ENCODE peak calls at places on chromosomes 4 and X, in five cellular contexts. U is EL; Z is aorta; M is stimulated activated CD8-positive, alpha-beta memory T cell treated with anti-CD3 and anti-CD28 coated beads, Interleukin-15, amount 100 ng/mL, for 4 hours; J is endothelial cell. V is an unnamed sample.

GRCh38 chr4:119050501-119051090 is 85.0 kb upstream of the MYOZ2 start:
- DNase-seq in M (no peak), J (no peak), U (no peak), Z (no peak), V (no peak)

GRCh38 chr4:183337833-183338232 is 15.6 kb upstream of the CLDN24 start:
- DNase-seq in U (no peak), M (no peak), J (no peak), Z (no peak), V (no peak)

GRCh38 chr4:188971125-188971524 is 831.9 kb downstream of the TRIML1 start:
- DNase-seq in Z (no peak), U (peak), J (no peak), M (no peak), V (peak)

GRCh38 chrX:137031517-137032377 is 2.0 kb downstream of the GPR101 start:
- DNase-seq in U (peak), M (no peak), Z (no peak), J (peak), V (peak)

GRCh38 chr4:174429701-174430100 is 92.6 kb downstream of the HPGD start:
- DNase-seq in M (no peak), U (no peak), J (no peak), Z (no peak), V (no peak)

GRCh38 chrX:48753708-48754107 is 7.8 kb upstream of the GLOD5 start:
- DNase-seq in U (no peak), M (no peak), Z (no peak), J (no peak), V (no peak)

GRCh38 chrX:87067795-87068194 is 449.8 kb upstream of the KLHL4 start:
- DNase-seq in J (no peak), Z (no peak), U (no peak), M (no peak), V (no peak)

GRCh38 chr4:151207186-151207585 is 69.8 kb upstream of the PRSS48 start:
- DNase-seq in U (no peak), Z (no peak), J (no peak), M (no peak), V (no peak)

GRCh38 chr4:80989921-80990544 is 40.5 kb upstream of the BMP3 start:
- DNase-seq in U (peak), J (peak), Z (no peak), M (no peak), V (peak)

GRCh38 chrX:20454117-20454516 is 187.4 kb upstream of the RPS6KA3 start:
- DNase-seq in J (no peak), U (peak), M (no peak), Z (no peak), V (no peak)

GRCh38 chr4:41896648-41897047 is 38.6 kb upstream of the TMEM33 start:
- DNase-seq in J (no peak), Z (no peak), M (no peak), U (no peak), V (no peak)

GRCh38 chrX:155070663-155070974 is 317 bp downstream of the CMC4 start:
- DNase-seq in U (no peak), M (no peak), J (peak), Z (peak), V (no peak)

V was measured in H7.